ENCODE peak calls at places on chromosomes 6 and 20, in nine cellular contexts. One of them, this sample, is unnamed.

GRCh38 chr20:16349518-16350295 is 223.5 kb downstream of the KIF16B start:
- DNase-seq in EH: peak
- DNase-seq in EL: peak
- DNase-seq in mesendoderm: no peak
- DNase-seq in A549: no peak
- DNase-seq in HCEC 1CT: peak
- DNase-seq in Right ventricle myocardium superior: no peak
- DNase-seq in HFF-Myc: peak
- DNase-seq in stromal cell of bone marrow: no peak
- DNase-seq in this sample: no peak

GRCh38 chr20:2519115-2519815 is 10.6 kb upstream of the ZNF343 start:
- DNase-seq in EH: peak
- DNase-seq in EL: peak
- DNase-seq in mesendoderm: no peak
- DNase-seq in A549: no peak
- DNase-seq in HCEC 1CT: peak
- DNase-seq in Right ventricle myocardium superior: no peak
- DNase-seq in HFF-Myc: no peak
- DNase-seq in stromal cell of bone marrow: no peak
- DNase-seq in this sample: no peak

GRCh38 chr6:157148391-157149323 is 174.7 kb downstream of the TMEM242 start:
- DNase-seq in EH: peak
- DNase-seq in EL: peak
- DNase-seq in mesendoderm: peak
- DNase-seq in A549: peak
- DNase-seq in HCEC 1CT: peak
- DNase-seq in Right ventricle myocardium superior: peak
- DNase-seq in HFF-Myc: peak
- DNase-seq in stromal cell of bone marrow: peak
- DNase-seq in this sample: no peak

GRCh38 chr20:61161649-61162210 is 90.3 kb upstream of the CDH4 start:
- DNase-seq in EH: peak
- DNase-seq in EL: no peak
- DNase-seq in mesendoderm: no peak
- DNase-seq in A549: no peak
- DNase-seq in HCEC 1CT: peak
- DNase-seq in Right ventricle myocardium superior: no peak
- DNase-seq in HFF-Myc: no peak
- DNase-seq in stromal cell of bone marrow: no peak
- DNase-seq in this sample: no peak

GRCh38 chr6:139230421-139230840 is 61.4 kb downstream of the TXLNB start:
- DNase-seq in EH: peak
- DNase-seq in EL: peak
- DNase-seq in mesendoderm: peak
- DNase-seq in A549: no peak
- DNase-seq in HCEC 1CT: peak
- DNase-seq in Right ventricle myocardium superior: no peak
- DNase-seq in HFF-Myc: no peak
- DNase-seq in stromal cell of bone marrow: peak
- DNase-seq in this sample: no peak

GRCh38 chr6:14130431-14131075 is 13.0 kb downstream of the CD83 start:
- DNase-seq in EH: no peak
- DNase-seq in EL: no peak
- DNase-seq in mesendoderm: no peak
- DNase-seq in A549: no peak
- DNase-seq in HCEC 1CT: no peak
- DNase-seq in Right ventricle myocardium superior: no peak
- DNase-seq in HFF-Myc: no peak
- DNase-seq in stromal cell of bone marrow: no peak
- DNase-seq in this sample: no peak

GRCh38 chr6:52820198-52820597 is 16.6 kb upstream of the GSTA1 start:
- DNase-seq in EH: peak
- DNase-seq in EL: peak
- DNase-seq in mesendoderm: no peak
- DNase-seq in A549: no peak
- DNase-seq in HCEC 1CT: peak
- DNase-seq in Right ventricle myocardium superior: no peak
- DNase-seq in HFF-Myc: no peak
- DNase-seq in stromal cell of bone marrow: peak
- DNase-seq in this sample: no peak

GRCh38 chr6:37799263-37799644 is 20.3 kb upstream of the ZFAND3 start:
- DNase-seq in EH: no peak
- DNase-seq in EL: no peak
- DNase-seq in mesendoderm: no peak
- DNase-seq in A549: no peak
- DNase-seq in HCEC 1CT: no peak
- DNase-seq in Right ventricle myocardium superior: no peak
- DNase-seq in HFF-Myc: no peak
- DNase-seq in stromal cell of bone marrow: no peak
- DNase-seq in this sample: no peak

GRCh38 chr6:44051516-44051915 is 75.7 kb downstream of the MRPL14 start:
- DNase-seq in EH: peak
- DNase-seq in EL: peak
- DNase-seq in mesendoderm: no peak
- DNase-seq in A549: no peak
- DNase-seq in HCEC 1CT: peak
- DNase-seq in Right ventricle myocardium superior: peak
- DNase-seq in HFF-Myc: no peak
- DNase-seq in stromal cell of bone marrow: peak
- DNase-seq in this sample: no peak

GRCh38 chr6:46175446-46175845 is 4.7 kb upstream of the ENPP5 start:
- DNase-seq in EH: no peak
- DNase-seq in EL: no peak
- DNase-seq in mesendoderm: no peak
- DNase-seq in A549: no peak
- DNase-seq in HCEC 1CT: no peak
- DNase-seq in Right ventricle myocardium superior: no peak
- DNase-seq in HFF-Myc: no peak
- DNase-seq in stromal cell of bone marrow: no peak
- DNase-seq in this sample: no peak

GRCh38 chr6:135953800-135954199 is 102.3 kb downstream of the PDE7B start:
- DNase-seq in EH: no peak
- DNase-seq in EL: no peak
- DNase-seq in mesendoderm: no peak
- DNase-seq in A549: no peak
- DNase-seq in HCEC 1CT: no peak
- DNase-seq in Right ventricle myocardium superior: no peak
- DNase-seq in HFF-Myc: no peak
- DNase-seq in stromal cell of bone marrow: no peak
- DNase-seq in this sample: no peak

GRCh38 chr20:24698189-24698588 is 228.8 kb downstream of the SYNDIG1 start:
- DNase-seq in EH: no peak
- DNase-seq in EL: no peak
- DNase-seq in mesendoderm: no peak
- DNase-seq in A549: no peak
- DNase-seq in HCEC 1CT: no peak
- DNase-seq in Right ventricle myocardium superior: no peak
- DNase-seq in HFF-Myc: no peak
- DNase-seq in stromal cell of bone marrow: no peak
- DNase-seq in this sample: no peak

GRCh38 chr6:12381587-12381986 is 91.4 kb downstream of the EDN1 start:
- DNase-seq in EH: peak
- DNase-seq in EL: peak
- DNase-seq in mesendoderm: no peak
- DNase-seq in A549: no peak
- DNase-seq in HCEC 1CT: peak
- DNase-seq in Right ventricle myocardium superior: no peak
- DNase-seq in HFF-Myc: no peak
- DNase-seq in stromal cell of bone marrow: no peak
- DNase-seq in this sample: no peak

GRCh38 chr6:118843685-118844390 is 50.1 kb upstream of the ASF1A start:
- DNase-seq in EH: no peak
- DNase-seq in EL: no peak
- DNase-seq in mesendoderm: no peak
- DNase-seq in A549: no peak
- DNase-seq in HCEC 1CT: no peak
- DNase-seq in Right ventricle myocardium superior: no peak
- DNase-seq in HFF-Myc: no peak
- DNase-seq in stromal cell of bone marrow: no peak
- DNase-seq in this sample: no peak

GRCh38 chr6:18280084-18280483 is 15.8 kb upstream of the DEK start:
- DNase-seq in EH: peak
- DNase-seq in EL: no peak
- DNase-seq in mesendoderm: no peak
- DNase-seq in A549: no peak
- DNase-seq in HCEC 1CT: no peak
- DNase-seq in Right ventricle myocardium superior: no peak
- DNase-seq in HFF-Myc: no peak
- DNase-seq in stromal cell of bone marrow: no peak
- DNase-seq in this sample: peak

GRCh38 chr6:34650823-34651222 is 45.7 kb downstream of the ILRUN start:
- DNase-seq in EH: no peak
- DNase-seq in EL: no peak
- DNase-seq in mesendoderm: no peak
- DNase-seq in A549: no peak
- DNase-seq in HCEC 1CT: no peak
- DNase-seq in Right ventricle myocardium superior: no peak
- DNase-seq in HFF-Myc: no peak
- DNase-seq in stromal cell of bone marrow: no peak
- DNase-seq in this sample: no peak

GRCh38 chr20:11436113-11436890 is 481.4 kb upstream of the BTBD3 start:
- DNase-seq in EH: no peak
- DNase-seq in EL: no peak
- DNase-seq in mesendoderm: no peak
- DNase-seq in A549: no peak
- DNase-seq in HCEC 1CT: no peak
- DNase-seq in Right ventricle myocardium superior: no peak
- DNase-seq in HFF-Myc: no peak
- DNase-seq in stromal cell of bone marrow: no peak
- DNase-seq in this sample: no peak

GRCh38 chr6:3697609-3698008 is 53.9 kb downstream of the PXDC1 start:
- DNase-seq in EH: peak
- DNase-seq in EL: peak
- DNase-seq in mesendoderm: no peak
- DNase-seq in A549: no peak
- DNase-seq in HCEC 1CT: peak
- DNase-seq in Right ventricle myocardium superior: no peak
- DNase-seq in HFF-Myc: peak
- DNase-seq in stromal cell of bone marrow: peak
- DNase-seq in this sample: no peak

GRCh38 chr6:63352587-63353281 is 33.0 kb upstream of the LGSN start:
- DNase-seq in EH: peak
- DNase-seq in EL: no peak
- DNase-seq in mesendoderm: peak
- DNase-seq in A549: no peak
- DNase-seq in HCEC 1CT: peak
- DNase-seq in Right ventricle myocardium superior: no peak
- DNase-seq in HFF-Myc: no peak
- DNase-seq in stromal cell of bone marrow: peak
- DNase-seq in this sample: peak

GRCh38 chr20:53866787-53867740 is 203.3 kb downstream of the BCAS1 start:
- DNase-seq in EH: peak
- DNase-seq in EL: no peak
- DNase-seq in mesendoderm: peak
- DNase-seq in A549: no peak
- DNase-seq in HCEC 1CT: peak
- DNase-seq in Right ventricle myocardium superior: no peak
- DNase-seq in HFF-Myc: no peak
- DNase-seq in stromal cell of bone marrow: no peak
- DNase-seq in this sample: no peak

GRCh38 chr6:1054653-1055014 is 257.3 kb upstream of the FOXQ1 start:
- DNase-seq in EH: no peak
- DNase-seq in EL: no peak
- DNase-seq in mesendoderm: no peak
- DNase-seq in A549: no peak
- DNase-seq in HCEC 1CT: no peak
- DNase-seq in Right ventricle myocardium superior: no peak
- DNase-seq in HFF-Myc: no peak
- DNase-seq in stromal cell of bone marrow: no peak
- DNase-seq in this sample: no peak

GRCh38 chr6:127341471-127342202 is 1.8 kb downstream of the ECHDC1 start:
- DNase-seq in EH: peak
- DNase-seq in EL: no peak
- DNase-seq in mesendoderm: no peak
- DNase-seq in A549: no peak
- DNase-seq in HCEC 1CT: no peak
- DNase-seq in Right ventricle myocardium superior: no peak
- DNase-seq in HFF-Myc: no peak
- DNase-seq in stromal cell of bone marrow: no peak
- DNase-seq in this sample: no peak

GRCh38 chr20:13322621-13323020 is 101.5 kb downstream of the ISM1 start:
- DNase-seq in EH: peak
- DNase-seq in EL: no peak
- DNase-seq in mesendoderm: peak
- DNase-seq in A549: no peak
- DNase-seq in HCEC 1CT: no peak
- DNase-seq in Right ventricle myocardium superior: no peak
- DNase-seq in HFF-Myc: no peak
- DNase-seq in stromal cell of bone marrow: no peak
- DNase-seq in this sample: no peak

GRCh38 chr20:4067600-4068261 is 52.4 kb upstream of the RNF24 start:
- DNase-seq in EH: peak
- DNase-seq in EL: peak
- DNase-seq in mesendoderm: no peak
- DNase-seq in A549: no peak
- DNase-seq in HCEC 1CT: peak
- DNase-seq in Right ventricle myocardium superior: no peak
- DNase-seq in HFF-Myc: no peak
- DNase-seq in stromal cell of bone marrow: peak
- DNase-seq in this sample: no peak

GRCh38 chr6:31558631-31559500 is 11.5 kb downstream of the NFKBIL1 start:
- DNase-seq in EH: peak
- DNase-seq in EL: peak
- DNase-seq in mesendoderm: no peak
- DNase-seq in A549: no peak
- DNase-seq in HCEC 1CT: peak
- DNase-seq in Right ventricle myocardium superior: peak
- DNase-seq in HFF-Myc: no peak
- DNase-seq in stromal cell of bone marrow: no peak
- DNase-seq in this sample: no peak

GRCh38 chr6:136103763-136104311 is 146.3 kb downstream of the MTFR2 start:
- DNase-seq in EH: peak
- DNase-seq in EL: no peak
- DNase-seq in mesendoderm: peak
- DNase-seq in A549: no peak
- DNase-seq in HCEC 1CT: no peak
- DNase-seq in Right ventricle myocardium superior: peak
- DNase-seq in HFF-Myc: no peak
- DNase-seq in stromal cell of bone marrow: no peak
- DNase-seq in this sample: no peak

GRCh38 chr20:56005389-56005715 is at the start of gene CBLN4:
- DNase-seq in EH: no peak
- DNase-seq in EL: no peak
- DNase-seq in mesendoderm: peak
- DNase-seq in A549: no peak
- DNase-seq in HCEC 1CT: no peak
- DNase-seq in Right ventricle myocardium superior: no peak
- DNase-seq in HFF-Myc: no peak
- DNase-seq in stromal cell of bone marrow: no peak
- DNase-seq in this sample: no peak

GRCh38 chr6:75528423-75528822 is 34.8 kb upstream of the FILIP1 start:
- DNase-seq in EH: peak
- DNase-seq in EL: no peak
- DNase-seq in mesendoderm: no peak
- DNase-seq in A549: no peak
- DNase-seq in HCEC 1CT: peak
- DNase-seq in Right ventricle myocardium superior: no peak
- DNase-seq in HFF-Myc: no peak
- DNase-seq in stromal cell of bone marrow: no peak
- DNase-seq in this sample: no peak

GRCh38 chr6:74447013-74447412 is 751.0 kb downstream of the CD109 start:
- DNase-seq in EH: peak
- DNase-seq in EL: peak
- DNase-seq in mesendoderm: no peak
- DNase-seq in A549: peak
- DNase-seq in HCEC 1CT: peak
- DNase-seq in Right ventricle myocardium superior: no peak
- DNase-seq in HFF-Myc: peak
- DNase-seq in stromal cell of bone marrow: no peak
- DNase-seq in this sample: no peak

GRCh38 chr6:90303037-90303436 is 6.4 kb upstream of the BACH2 start:
- DNase-seq in EH: no peak
- DNase-seq in EL: no peak
- DNase-seq in mesendoderm: no peak
- DNase-seq in A549: no peak
- DNase-seq in HCEC 1CT: no peak
- DNase-seq in Right ventricle myocardium superior: no peak
- DNase-seq in HFF-Myc: no peak
- DNase-seq in stromal cell of bone marrow: no peak
- DNase-seq in this sample: no peak

GRCh38 chr6:145327497-145328055 is 407.7 kb downstream of the EPM2A start:
- DNase-seq in EH: no peak
- DNase-seq in EL: no peak
- DNase-seq in mesendoderm: peak
- DNase-seq in A549: no peak
- DNase-seq in HCEC 1CT: no peak
- DNase-seq in Right ventricle myocardium superior: no peak
- DNase-seq in HFF-Myc: no peak
- DNase-seq in stromal cell of bone marrow: no peak
- DNase-seq in this sample: peak

This sample was measured in T47D.